ENCODE peak calls at places on chromosome 19, in seven cellular contexts. X is Caki2; V is adipocyte; R is stimulated activated CD4-positive, alpha-beta T cell treated with anti-CD3 and anti-CD28 coated beads, Interleukin-4, amount 100 ng/mL, for 24 hours; P is stromal cell of bone marrow; A is activated CD4-positive, alpha-beta T cell treated with anti-CD3 and anti-CD28 coated beads for 1 hour; D is AG04450. O is an unnamed sample.

GRCh38 chr19:39411006-39411831 is 1.2 kb upstream of the PLEKHG2 start:
- DNase-seq in A (peak; percentile 50), P (peak; percentile 61), V (peak; percentile 72), D (no peak), X (no peak), R (no peak), O (no peak)

GRCh38 chr19:54674021-54674617 is 11.3 kb downstream of the LILRB4 start:
- DNase-seq in P (no peak), A (no peak), X (peak; percentile 39), D (no peak), V (peak; percentile 53), R (no peak), O (no peak)

GRCh38 chr19:17296976-17297375 is 6.2 kb downstream of the ABHD8 start:
- DNase-seq in A (no peak), X (no peak), V (no peak), R (no peak), P (no peak), D (no peak), O (no peak)

GRCh38 chr19:42068756-42069571 is 1.0 kb downstream of the GRIK5 start:
- DNase-seq in V (no peak), A (no peak), P (no peak), X (no peak), R (no peak), D (no peak), O (no peak)

GRCh38 chr19:54199401-54199800 is 1.3 kb upstream of the RPS9 start:
- DNase-seq in A (no peak), P (no peak), D (no peak), R (no peak), V (no peak), X (no peak), O (no peak)

GRCh38 chr19:17860331-17860992 is 752 bp downstream of the RPL18A start:
- DNase-seq in R (peak; percentile 44), X (no peak), D (no peak), A (no peak), V (peak; percentile 44), P (no peak), O (no peak)

GRCh38 chr19:53057904-53058579 is 13.5 kb downstream of the ERVV-2 start:
- DNase-seq in D (no peak), A (no peak), V (peak; percentile 31), R (no peak), X (no peak), P (no peak), O (no peak)

GRCh38 chr19:30853036-30853435 is 480.9 kb downstream of the ZNF536 start:
- DNase-seq in V (no peak), X (no peak), P (no peak), R (no peak), D (no peak), A (no peak), O (no peak)

GRCh38 chr19:47095707-47096704 is 17.6 kb downstream of the ZC3H4 start:
- DNase-seq in V (no peak), R (no peak), A (no peak), P (peak; percentile 52), D (no peak), X (no peak), O (no peak)

GRCh38 chr19:56350416-56351045 is 35.9 kb upstream of the ZSCAN5A start:
- DNase-seq in A (peak; percentile 14), V (peak; percentile 75), P (peak; percentile 30), D (peak; percentile 3), X (peak; percentile 5), R (peak; percentile 63), O (no peak)

GRCh38 chr19:3899531-3900294 is 19.2 kb downstream of the ATCAY start:
- DNase-seq in D (no peak), R (no peak), P (no peak), X (no peak), A (no peak), V (no peak), O (no peak)

GRCh38 chr19:5955638-5955935 is 22.4 kb downstream of the RANBP3 start:
- DNase-seq in P (no peak), D (no peak), A (no peak), R (no peak), X (no peak), V (no peak), O (no peak)

GRCh38 chr19:55528030-55528801 is 8.7 kb downstream of the SBK2 start:
- DNase-seq in V (peak; percentile 36), R (no peak), D (no peak), A (no peak), P (no peak), X (no peak), O (no peak)

GRCh38 chr19:46218160-46218559 is 11.4 kb upstream of the IGFL1 start:
- DNase-seq in D (no peak), R (peak; percentile 26), X (peak; percentile 69), P (no peak), V (peak; percentile 20), A (no peak), O (no peak)

GRCh38 chr19:10320602-10321416 is 5.0 kb upstream of the FDX2 start:
- DNase-seq in R (no peak), X (no peak), D (no peak), A (no peak), V (no peak), P (no peak), O (no peak)

GRCh38 chr19:3224346-3225325 is at the start of gene CELF5:
- DNase-seq in V (peak; percentile 82), X (no peak), R (peak; percentile 46), A (peak; percentile 39), D (no peak), P (peak; percentile 8), O (no peak)

GRCh38 chr19:52190679-52191293 is 934 bp downstream of the PPP2R1A start:
- DNase-seq in A (no peak), R (no peak), D (no peak), X (peak; percentile 8), V (peak; percentile 59), P (peak; percentile 35), O (no peak)

GRCh38 chr19:19464339-19465098 is 50.8 kb downstream of the TSSK6 start:
- DNase-seq in X (peak; percentile 32), A (no peak), R (no peak), D (no peak), P (peak; percentile 46), V (peak; percentile 36), O (peak; percentile 55)

GRCh38 chr19:46697142-46697960 is 19.6 kb downstream of the PRKD2 start:
- DNase-seq in P (peak; percentile 30), V (peak; percentile 19), X (peak; percentile 77), R (no peak), A (no peak), D (no peak), O (no peak)

GRCh38 chr19:8654591-8655339 is 24.3 kb downstream of the NFILZ start:
- DNase-seq in R (peak; percentile 72), D (no peak), V (peak; percentile 85), P (no peak), X (peak; percentile 26), A (peak; percentile 62), O (no peak)

GRCh38 chr19:1657632-1658445 is 5.4 kb upstream of the TCF3 start:
- DNase-seq in V (no peak), R (no peak), X (no peak), D (no peak), A (no peak), P (no peak), O (no peak)

GRCh38 chr19:35065574-35065973 is 24.1 kb downstream of the HPN start:
- DNase-seq in P (no peak), A (no peak), D (no peak), V (no peak), R (no peak), X (no peak), O (no peak)

O was measured in non-pigmented ciliary epithelial cell.